ENCODE peak calls at places on chromosomes 3 and 15, in six cellular contexts. I is H9, Q is GM23248, M is IMR-90, A is PC-3, Z is HCT116. C is an unnamed sample. For H3K9me3 and H3K27me3, the result is how much of the 10 kb centered on the place peaks cover.

GRCh38 chr3:19945405-19946290 is 1.2 kb upstream of the RAB5A start:
- DNase-seq in A (peak), M (no peak), I (no peak), Z (no peak), Q (peak), C (no peak)

GRCh38 chr15:30001592-30001991 is 81.2 kb upstream of the GOLGA8J start:
- DNase-seq in A (no peak), I (no peak), Z (no peak), Q (no peak), M (no peak), C (no peak)

GRCh38 chr3:183317886-183318845 is 65.1 kb downstream of the B3GNT5 start:
- DNase-seq in I (no peak), Z (no peak), M (peak), Q (peak), A (peak), C (peak)

GRCh38 chr3:58665410-58665809 is 1.2 kb downstream of the FAM3D start:
- DNase-seq in A (no peak), Z (no peak), I (no peak), Q (no peak), M (peak), C (no peak)

GRCh38 chr3:117547956-117548550 is 838.5 kb downstream of the TUSC7 start:
- DNase-seq in Q (peak), M (peak), I (no peak), A (peak), Z (no peak), C (peak)

GRCh38 chr3:106628407-106628806 is 748.8 kb upstream of the CCDC54 start:
- DNase-seq in I (no peak), Q (peak), Z (no peak), A (peak), M (peak), C (peak)

GRCh38 chr3:194971009-194971408 is 285.3 kb downstream of the FAM43A start:
- DNase-seq in Z (no peak), I (no peak), Q (no peak), A (no peak), M (no peak), C (no peak)

GRCh38 chr3:53845103-53845880 is 927 bp downstream of the CHDH start:
- DNase-seq in Z (peak), A (peak), Q (peak), I (peak), M (peak), C (peak)

GRCh38 chr3:45659661-45660566 is 29.3 kb upstream of the SACM1L start:
- DNase-seq in M (peak), Z (peak), I (peak), Q (peak), A (peak), C (peak)

GRCh38 chr3:148971819-148972218 is 19.5 kb upstream of the GYG1 start:
- DNase-seq in Z (no peak), I (no peak), Q (peak), M (peak), A (no peak), C (peak)

GRCh38 chr3:49295489-49296058 is 18.5 kb upstream of the C3orf62 start:
- DNase-seq in Q (peak), M (peak), I (no peak), Z (peak), A (peak), C (peak)

GRCh38 chr3:163132111-163132510 is 1635.5 kb downstream of the OTOL1 start:
- DNase-seq in A (no peak), Z (no peak), I (no peak), M (no peak), Q (no peak), C (no peak)

GRCh38 chr3:163126115-163126514 is 1629.5 kb downstream of the OTOL1 start:
- DNase-seq in Q (no peak), A (no peak), M (no peak), Z (no peak), I (no peak), C (no peak)

DNA sequence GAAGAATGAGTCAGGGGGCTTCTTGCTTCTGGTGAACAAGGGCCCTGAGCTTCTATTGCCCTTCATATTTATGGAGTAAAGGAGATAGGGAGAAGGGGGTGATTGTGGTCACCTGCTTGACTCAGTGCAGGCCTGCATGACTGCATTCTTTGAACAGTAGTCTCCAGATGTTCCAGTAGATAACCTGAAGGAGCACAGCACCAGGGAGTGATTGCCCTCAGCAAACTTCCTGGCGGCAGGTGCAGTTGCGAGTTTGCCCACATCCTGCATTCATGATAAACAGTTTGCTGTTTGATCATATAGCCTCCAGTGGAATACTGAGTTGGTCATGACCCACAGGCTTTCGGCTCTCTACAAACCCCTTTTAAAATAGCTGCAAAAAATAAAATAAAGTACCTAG is 1632.7 kb downstream of the OTOL1 start:
- DNase-seq in Z (no peak), M (no peak), Q (no peak), A (no peak), I (no peak), C (no peak)
- H3K9me3 ChIP-seq in Z (under half), M (under half), Q (under half), A (under half), I (under half), C (under half)

DNA sequence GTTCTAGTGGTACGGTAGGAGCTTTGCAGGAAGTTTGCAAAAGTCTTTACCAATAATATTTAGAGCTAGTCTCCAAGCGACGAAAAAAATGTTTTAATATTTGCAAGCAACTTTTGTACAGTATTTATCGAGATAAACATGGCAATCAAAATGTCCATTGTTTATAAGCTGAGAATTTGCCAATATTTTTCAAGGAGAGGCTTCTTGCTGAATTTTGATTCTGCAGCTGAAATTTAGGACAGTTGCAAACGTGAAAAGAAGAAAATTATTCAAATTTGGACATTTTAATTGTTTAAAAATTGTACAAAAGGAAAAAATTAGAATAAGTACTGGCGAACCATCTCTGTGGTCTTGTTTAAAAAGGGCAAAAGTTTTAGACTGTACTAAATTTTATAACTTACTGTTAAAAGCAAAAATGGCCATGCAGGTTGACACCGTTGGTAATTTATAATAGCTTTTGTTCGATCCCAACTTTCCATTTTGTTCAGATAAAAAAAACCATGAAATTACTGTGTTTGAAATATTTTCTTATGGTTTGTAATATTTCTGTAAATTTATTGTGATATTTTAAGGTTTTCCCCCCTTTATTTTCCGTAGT is 2.0 kb downstream of the SOX2 start:
- DNase-seq in Z (no peak), M (no peak), Q (no peak), A (no peak), I (no peak), C (no peak)
- H3K9ac ChIP-seq in Z (no peak), M (no peak), Q (no peak), A (no peak), I (peak), C (no peak)

DNA sequence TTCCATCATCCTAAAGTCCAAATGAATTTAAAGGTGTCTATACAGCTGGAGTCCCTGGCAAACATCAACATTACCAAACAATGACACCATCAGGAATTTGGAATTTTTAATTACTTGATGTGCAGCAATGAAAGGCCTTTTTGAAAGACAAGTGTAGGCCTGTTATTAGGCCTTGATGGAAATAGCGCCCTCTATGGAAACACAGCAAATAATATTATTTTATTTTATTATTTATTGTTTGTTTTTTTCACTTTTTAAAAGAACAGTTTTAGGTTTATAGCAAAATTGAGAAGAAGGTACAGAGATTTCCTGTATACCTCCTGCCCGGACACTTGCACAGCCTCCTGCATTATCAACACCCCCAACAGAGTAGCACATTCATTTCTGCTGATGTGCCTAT is 18.1 kb upstream of the OR5AC2 start:
- DNase-seq in Q (peak), M (no peak), A (no peak), Z (peak), I (no peak), C (no peak)
- H3K27me3 ChIP-seq in Q (under half), M (under half), A (under half), Z (under half), I (under half), C (under half)

GRCh38 chr15:86550075-86550474 is 470.4 kb downstream of the AGBL1 start:
- DNase-seq in A (no peak), Z (no peak), Q (no peak), I (no peak), M (no peak), C (no peak)
- H3K9me3 ChIP-seq in A (under half), Z (under half), Q (under half), I (under half), M (under half), C (under half)

DNA sequence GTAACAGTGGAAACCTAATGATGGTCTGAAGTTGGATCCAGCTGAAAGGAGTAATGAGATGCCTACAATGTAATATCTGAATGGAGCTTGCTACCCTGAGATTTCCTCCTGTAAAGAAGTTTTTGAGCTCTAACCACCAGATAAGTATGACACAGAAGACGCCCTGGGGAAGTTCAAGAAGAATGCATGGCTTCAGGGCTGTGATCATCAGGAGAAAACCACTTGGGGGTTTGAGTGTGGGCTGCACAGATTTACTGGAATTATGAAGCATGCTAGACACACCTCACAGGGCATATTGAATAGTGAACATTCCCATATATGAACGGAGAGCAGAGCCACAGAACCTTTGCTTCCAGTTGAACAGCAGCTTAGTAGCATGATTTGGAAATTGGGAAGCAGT is 10.6 kb upstream of the CCDC80 start:
- DNase-seq in M (peak), I (no peak), A (peak), Z (no peak), Q (peak), C (peak)
- H3K9ac ChIP-seq in M (peak), I (no peak), A (no peak), Z (no peak), Q (peak), C (peak)

DNA sequence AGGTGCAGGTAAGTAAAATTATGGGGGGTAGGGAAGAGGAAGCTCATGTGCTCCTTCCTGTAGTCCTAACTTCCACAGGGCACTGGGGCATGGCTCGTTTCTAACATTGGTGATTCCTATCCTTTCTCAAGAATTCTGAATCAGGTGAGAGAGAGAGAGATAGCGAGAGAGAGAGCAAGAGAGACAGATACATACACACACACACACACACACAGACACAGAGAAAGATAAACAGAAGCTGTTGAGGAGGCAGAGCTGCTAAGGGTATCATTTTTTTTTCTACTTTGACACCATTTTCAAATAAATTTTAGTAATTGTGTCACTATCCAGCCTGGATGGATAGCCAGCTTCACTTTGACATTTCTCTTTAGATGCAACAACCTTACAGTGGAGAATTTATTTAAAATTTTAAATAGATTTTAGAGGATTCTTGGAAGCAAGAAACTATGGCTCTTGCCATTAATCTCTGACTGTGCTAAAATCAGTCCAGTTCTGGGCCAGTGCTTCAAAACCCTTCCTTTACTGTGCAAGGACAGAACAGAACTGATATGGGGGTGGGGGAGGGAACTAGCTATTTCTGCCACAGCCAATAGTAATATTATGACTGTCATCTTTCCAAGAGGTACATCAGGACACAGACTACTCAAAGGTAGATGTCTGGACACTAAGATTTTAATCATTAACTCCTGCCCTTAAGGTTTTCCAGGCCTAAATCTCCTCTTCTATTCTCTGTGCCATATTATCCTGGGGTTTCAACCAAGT is 14.6 kb upstream of the RAMAC start:
- DNase-seq in Q (no peak), I (no peak), A (no peak), M (no peak), Z (no peak), C (no peak)
- H3K27me3 ChIP-seq in Q (under half), I (under half), A (under half), M (under half), Z (under half), C (under half)

C was measured in adipocyte.